ENCODE peak calls at places on chromosomes 2 and 18, in nine cellular contexts. D is RWPE1; T is ACHN; W is NCI-H69; A is natural killer cell treated with Interleukin-12 subunit alpha and Interleukin-12 subunit beta and Interleukin-15 and Interleukin-18, amount 100 ng/mL, for 72 hours; F is activated T-cell treated with anti-CD3 and anti-CD28 coated beads for 48 hours; S is stimulated activated CD4-positive, alpha-beta T cell treated with anti-CD3 and anti-CD28 coated beads, Interleukin-2, amount 100 ng/mL, for 48 hours; Z is effector memory CD4-positive, alpha-beta T cell; I is HTR-8/SVneo. X is an unnamed sample.

GRCh38 chr2:46848446-46848845 is 67.2 kb downstream of the MCFD2 start:
- DNase-seq in D (no peak), T (no peak), W (peak), A (no peak), F (no peak), S (no peak), Z (no peak), I (no peak), X (no peak)

GRCh38 chr2:237483018-237483731 is 3.9 kb upstream of the MLPH start:
- DNase-seq in D (no peak), T (peak), W (peak), A (no peak), F (no peak), S (no peak), Z (no peak), I (no peak), X (peak)

GRCh38 chr2:73852020-73852419 is 23.3 kb downstream of the STAMBP start:
- DNase-seq in D (peak), T (peak), W (no peak), A (no peak), F (no peak), S (no peak), Z (no peak), I (peak), X (no peak)

GRCh38 chr2:189477756-189478155 is 36.5 kb downstream of the WDR75 start:
- DNase-seq in D (no peak), T (no peak), W (no peak), A (no peak), F (no peak), S (no peak), Z (no peak), I (no peak), X (peak)

GRCh38 chr18:27921904-27922541 is 254.9 kb downstream of the CDH2 start:
- DNase-seq in D (peak), T (peak), W (no peak), A (no peak), F (no peak), S (no peak), Z (no peak), I (peak), X (peak)

GRCh38 chr2:164975885-164976284 is 20.6 kb upstream of the SLC38A11 start:
- DNase-seq in D (no peak), T (no peak), W (no peak), A (no peak), F (no peak), S (no peak), Z (no peak), I (no peak), X (no peak)

GRCh38 chr2:107635883-107636282 is 190.8 kb upstream of the RGPD4 start:
- DNase-seq in D (peak), T (no peak), W (no peak), A (no peak), F (no peak), S (no peak), Z (no peak), I (no peak), X (no peak)

GRCh38 chr2:68316091-68316490 is 3.7 kb downstream of the CNRIP1 start:
- DNase-seq in D (no peak), T (no peak), W (no peak), A (no peak), F (no peak), S (no peak), Z (no peak), I (no peak), X (no peak)

GRCh38 chr18:55416791-55417190 is 171.2 kb downstream of the TCF4 start:
- DNase-seq in D (no peak), T (no peak), W (peak), A (no peak), F (no peak), S (no peak), Z (no peak), I (no peak), X (no peak)

GRCh38 chr2:101852824-101853223 is 138.9 kb upstream of the IL1R2 start:
- DNase-seq in D (no peak), T (no peak), W (no peak), A (no peak), F (no peak), S (no peak), Z (no peak), I (no peak), X (no peak)

GRCh38 chr18:48408111-48408726 is 964 bp downstream of the ZBTB7C start:
- DNase-seq in D (no peak), T (no peak), W (peak), A (no peak), F (no peak), S (no peak), Z (no peak), I (no peak), X (no peak)

GRCh38 chr2:23649819-23650218 is 264.8 kb downstream of the KLHL29 start:
- DNase-seq in D (no peak), T (no peak), W (peak), A (no peak), F (peak), S (no peak), Z (no peak), I (no peak), X (no peak)

GRCh38 chr2:201484805-201485204 is 33.3 kb downstream of the STRADB start:
- DNase-seq in D (no peak), T (no peak), W (peak), A (no peak), F (no peak), S (no peak), Z (no peak), I (no peak), X (no peak)

GRCh38 chr2:48209214-48209885 is 303.1 kb upstream of the FBXO11 start:
- DNase-seq in D (no peak), T (no peak), W (peak), A (no peak), F (no peak), S (no peak), Z (no peak), I (peak), X (peak)

GRCh38 chr2:150479075-150479915 is 8.2 kb downstream of the RND3 start:
- DNase-seq in D (peak), T (no peak), W (no peak), A (no peak), F (no peak), S (no peak), Z (no peak), I (no peak), X (peak)

GRCh38 chr2:27663160-27663462 is 303 bp downstream of the SUPT7L start:
- DNase-seq in D (no peak), T (no peak), W (peak), A (no peak), F (no peak), S (no peak), Z (no peak), I (no peak), X (no peak)

GRCh38 chr2:67041051-67041450 is 356.1 kb upstream of the ETAA1 start:
- DNase-seq in D (no peak), T (no peak), W (no peak), A (no peak), F (no peak), S (no peak), Z (no peak), I (no peak), X (no peak)

GRCh38 chr18:54742654-54743053 is 85.6 kb upstream of the RAB27B start:
- DNase-seq in D (peak), T (no peak), W (no peak), A (no peak), F (no peak), S (no peak), Z (no peak), I (no peak), X (no peak)

GRCh38 chr18:49537232-49537876 is 24.5 kb upstream of the LIPG start:
- DNase-seq in D (no peak), T (no peak), W (no peak), A (no peak), F (no peak), S (no peak), Z (no peak), I (no peak), X (no peak)

GRCh38 chr2:70523996-70524965 is 29.3 kb downstream of the TGFA start:
- DNase-seq in D (peak), T (peak), W (no peak), A (peak), F (no peak), S (no peak), Z (no peak), I (peak), X (peak)

GRCh38 chr2:121019073-121019472 is 265.9 kb downstream of the TFCP2L1 start:
- DNase-seq in D (no peak), T (no peak), W (peak), A (no peak), F (no peak), S (no peak), Z (no peak), I (no peak), X (peak)

GRCh38 chr2:24342110-24342910 is 18.0 kb downstream of the ITSN2 start:
- DNase-seq in D (no peak), T (no peak), W (no peak), A (no peak), F (no peak), S (no peak), Z (no peak), I (no peak), X (peak)

GRCh38 chr2:237720962-237721361 is 77.6 kb upstream of the RBM44 start:
- DNase-seq in D (no peak), T (peak), W (peak), A (no peak), F (no peak), S (no peak), Z (no peak), I (no peak), X (peak)

GRCh38 chr2:196155597-196155996 is 15.8 kb downstream of the STK17B start:
- DNase-seq in D (no peak), T (no peak), W (no peak), A (no peak), F (no peak), S (no peak), Z (no peak), I (no peak), X (no peak)

GRCh38 chr2:222358876-222359275 is 60.1 kb upstream of the PAX3 start:
- DNase-seq in D (peak), T (no peak), W (no peak), A (no peak), F (no peak), S (no peak), Z (no peak), I (no peak), X (no peak)

GRCh38 chr2:131413148-131413747 is 49.3 kb upstream of the RAB6D start:
- DNase-seq in D (peak), T (peak), W (peak), A (no peak), F (no peak), S (peak), Z (no peak), I (peak), X (peak)

GRCh38 chr2:69685321-69686048 is 41.9 kb upstream of the AAK1 start:
- DNase-seq in D (no peak), T (peak), W (peak), A (peak), F (no peak), S (peak), Z (no peak), I (no peak), X (no peak)

GRCh38 chr2:67840460-67841068 is 222.2 kb downstream of the C1D start:
- DNase-seq in D (peak), T (peak), W (peak), A (no peak), F (peak), S (peak), Z (no peak), I (peak), X (peak)

GRCh38 chr18:26536664-26537063 is 11.7 kb downstream of the KCTD1 start:
- DNase-seq in D (no peak), T (no peak), W (no peak), A (no peak), F (no peak), S (no peak), Z (no peak), I (no peak), X (no peak)

GRCh38 chr2:97870396-97870843 is 125.3 kb downstream of the TMEM131 start:
- DNase-seq in D (peak), T (peak), W (peak), A (peak), F (peak), S (peak), Z (no peak), I (peak), X (peak)

GRCh38 chr2:36352024-36352398 is 3.6 kb upstream of the CRIM1 start:
- DNase-seq in D (no peak), T (peak), W (peak), A (no peak), F (no peak), S (no peak), Z (no peak), I (peak), X (peak)

GRCh38 chr18:492451-492850 is 8.1 kb downstream of the COLEC12 start:
- DNase-seq in D (no peak), T (no peak), W (no peak), A (no peak), F (no peak), S (no peak), Z (no peak), I (no peak), X (no peak)

GRCh38 chr2:95345415-95346235 is 48.5 kb downstream of the KCNIP3 start:
- DNase-seq in D (peak), T (peak), W (peak), A (peak), F (peak), S (peak), Z (peak), I (peak), X (peak)

GRCh38 chr2:73295751-73296400 is 2.5 kb upstream of the EGR4 start:
- DNase-seq in D (peak), T (peak), W (peak), A (no peak), F (no peak), S (no peak), Z (no peak), I (no peak), X (no peak)

GRCh38 chr2:200444530-200444929 is 65.3 kb downstream of the KCTD18 start:
- DNase-seq in D (no peak), T (no peak), W (no peak), A (no peak), F (no peak), S (no peak), Z (no peak), I (no peak), X (no peak)

GRCh38 chr2:148653437-148653836 is 8.9 kb downstream of the EPC2 start:
- DNase-seq in D (no peak), T (no peak), W (no peak), A (no peak), F (no peak), S (no peak), Z (no peak), I (no peak), X (no peak)

GRCh38 chr2:188399159-188399558 is 107.5 kb downstream of the GULP1 start:
- DNase-seq in D (no peak), T (peak), W (peak), A (no peak), F (no peak), S (no peak), Z (no peak), I (no peak), X (no peak)

GRCh38 chr2:184125867-184126266 is 472.5 kb upstream of the ZNF804A start:
- DNase-seq in D (no peak), T (no peak), W (no peak), A (no peak), F (no peak), S (no peak), Z (no peak), I (no peak), X (peak)

GRCh38 chr2:208253518-208254117 is 1.3 kb downstream of the IDH1 start:
- DNase-seq in D (no peak), T (peak), W (no peak), A (no peak), F (no peak), S (no peak), Z (no peak), I (no peak), X (no peak)

GRCh38 chr2:41784496-41784895 is 263.3 kb upstream of the PKDCC start:
- DNase-seq in D (no peak), T (no peak), W (peak), A (no peak), F (no peak), S (no peak), Z (no peak), I (no peak), X (no peak)

X was measured in trophoblast cell.